ENCODE peak calls at places on chromosomes 6 and 20, in nine cellular contexts. Y is astrocyte of the spinal cord, R is right cardiac atrium, G is esophagus squamous epithelium, J is T1000, L is T-helper 2 cell, E is kidney glomerular epithelial cell, T is HS-27A, Z is substantia nigra. M is an unnamed sample.

GRCh38 chr6:34760108-34760507 is 2.8 kb downstream of the SNRPC start:
- DNase-seq in R (no peak), G (no peak), Y (no peak), J (no peak), Z (no peak), L (no peak), T (no peak), E (no peak), M (no peak)

GRCh38 chr6:81105998-81106397 is 646.5 kb downstream of the TENT5A start:
- DNase-seq in T (no peak), R (no peak), J (no peak), G (no peak), Y (no peak), Z (no peak), E (no peak), L (no peak), M (no peak)

GRCh38 chr6:1604347-1604990 is 5.2 kb upstream of the FOXC1 start:
- DNase-seq in Z (peak; percentile 18), T (no peak), L (peak; percentile 49), E (peak; percentile 44), G (no peak), R (peak; percentile 78), J (peak; percentile 24), Y (peak; percentile 33), M (no peak)

GRCh38 chr6:14283600-14284235 is 166.1 kb downstream of the CD83 start:
- DNase-seq in Z (no peak), E (no peak), T (no peak), R (no peak), L (no peak), J (no peak), G (no peak), Y (no peak), M (no peak)

GRCh38 chr6:137233561-137234504 is 14.6 kb upstream of the IFNGR1 start:
- DNase-seq in J (no peak), T (no peak), Y (peak; percentile 80), R (peak; percentile 53), Z (no peak), E (peak; percentile 78), L (no peak), G (no peak), M (peak; percentile 69)

GRCh38 chr6:150631283-150631981 is 31.7 kb downstream of the PLEKHG1 start:
- DNase-seq in T (no peak), R (no peak), Y (no peak), Z (no peak), J (no peak), L (no peak), E (no peak), G (no peak), M (no peak)

GRCh38 chr6:36925809-36926208 is 28.7 kb upstream of the PI16 start:
- DNase-seq in J (no peak), R (no peak), Z (no peak), T (no peak), L (no peak), G (no peak), E (no peak), Y (no peak), M (no peak)

GRCh38 chr6:11315743-11316437 is 83.4 kb upstream of the NEDD9 start:
- DNase-seq in J (peak; percentile 35), Y (peak; percentile 96), L (no peak), T (peak; percentile 60), E (peak; percentile 64), Z (no peak), G (no peak), R (no peak), M (peak; percentile 12)

GRCh38 chr6:138772596-138773176 is 883 bp upstream of the CCDC28A start:
- DNase-seq in R (no peak), Y (no peak), Z (no peak), T (no peak), G (no peak), E (no peak), L (no peak), J (no peak), M (no peak)

GRCh38 chr20:63124782-63125580 is 91.0 kb downstream of the YTHDF1 start:
- DNase-seq in Z (no peak), L (no peak), E (no peak), R (no peak), G (no peak), Y (no peak), J (no peak), T (no peak), M (no peak)

GRCh38 chr20:63095718-63096654 is 89.2 kb upstream of the BHLHE23 start:
- DNase-seq in L (peak; percentile 1), Y (no peak), T (no peak), G (no peak), J (no peak), R (peak; percentile 4), Z (no peak), E (no peak), M (no peak)

GRCh38 chr20:60036346-60037119 is 78.3 kb downstream of the CDH26 start:
- DNase-seq in L (no peak), T (no peak), Z (no peak), Y (no peak), R (no peak), J (no peak), G (no peak), E (no peak), M (no peak)

GRCh38 chr6:160030103-160030502 is 61.2 kb downstream of the IGF2R start:
- DNase-seq in T (peak; percentile 91), G (no peak), E (peak; percentile 93), J (peak; percentile 65), Y (peak; percentile 97), Z (peak; percentile 12), R (peak; percentile 91), L (no peak), M (peak; percentile 94)

GRCh38 chr6:150126641-150127291 is 16.1 kb upstream of the PPP1R14C start:
- DNase-seq in E (no peak), Z (no peak), J (no peak), T (no peak), L (no peak), R (no peak), G (no peak), Y (no peak), M (no peak)

GRCh38 chr6:112934433-112935327 is 587.5 kb downstream of the RFPL4B start:
- DNase-seq in Z (no peak), T (no peak), Y (no peak), J (no peak), L (no peak), R (no peak), G (no peak), E (no peak), M (no peak)

GRCh38 chr20:26216025-26216424 is 519.4 kb upstream of the ZNF337 start:
- DNase-seq in Z (no peak), R (no peak), G (no peak), E (no peak), J (no peak), T (peak; percentile 71), Y (peak; percentile 17), L (no peak), M (no peak)

GRCh38 chr6:135608031-135608430 is 110.5 kb upstream of the AHI1 start:
- DNase-seq in E (no peak), G (no peak), R (no peak), Z (no peak), L (no peak), T (no peak), J (no peak), Y (no peak), M (no peak)

GRCh38 chr6:13065596-13065995 is 262.7 kb downstream of the TBC1D7 start:
- DNase-seq in J (no peak), Z (no peak), Y (no peak), T (no peak), E (no peak), G (no peak), L (no peak), R (no peak), M (no peak)

GRCh38 chr20:32274359-32274758 is 3.1 kb upstream of the KIF3B start:
- DNase-seq in Y (no peak), E (no peak), R (no peak), T (no peak), L (no peak), G (no peak), J (no peak), Z (no peak), M (no peak)

GRCh38 chr6:106279179-106279578 is 46.4 kb downstream of the ATG5 start:
- DNase-seq in L (no peak), G (no peak), J (no peak), T (peak; percentile 43), R (no peak), Y (peak; percentile 63), Z (no peak), E (no peak), M (peak; percentile 43)

GRCh38 chr20:63058696-63059335 is 52.1 kb upstream of the BHLHE23 start:
- DNase-seq in J (no peak), E (no peak), Y (no peak), L (no peak), G (no peak), T (no peak), R (no peak), Z (no peak), M (no peak)

GRCh38 chr6:4914412-4915159 is 89.3 kb downstream of the RPP40 start:
- DNase-seq in G (no peak), Z (no peak), L (no peak), E (no peak), T (no peak), R (no peak), Y (peak; percentile 48), J (peak; percentile 32), M (no peak)

GRCh38 chr6:166143011-166143410 is 24.6 kb downstream of the TBXT start:
- DNase-seq in T (no peak), Y (no peak), R (no peak), E (peak; percentile 2), L (no peak), J (no peak), G (no peak), Z (no peak), M (no peak)

GRCh38 chr20:38231786-38232130 is 28.8 kb downstream of the KIAA1755 start:
- DNase-seq in L (no peak), J (no peak), Z (no peak), E (no peak), Y (peak; percentile 80), R (peak; percentile 73), G (no peak), T (no peak), M (peak; percentile 55)